ENCODE peak calls at places on chromosomes 2 and 18, in seven cellular contexts. K is activated CD4-positive, alpha-beta T cell treated with anti-CD3 and anti-CD28 coated beads, Interleukin-2, amount 10 ng/mL, durations not matched to agents 7 days and 5 days; D is small intestine; Q is stimulated activated CD4-positive, alpha-beta T cell treated with anti-CD3 and anti-CD28 coated beads, Interleukin-2, amount 100 ng/mL, for 48 hours; U is Caki2; S is non-pigmented ciliary epithelial cell; M is activated T-cell treated with anti-CD3 and anti-CD28 coated beads for 48 hours. O is an unnamed sample.

GRCh38 chr18:25650201-25650941 is 298.4 kb upstream of the ZNF521 start:
- DNase-seq in S (peak), D (no peak), M (no peak), Q (no peak), U (peak), K (no peak), O (no peak)

GRCh38 chr2:102147935-102148334 is 5.4 kb downstream of the IL1R1 start:
- DNase-seq in U (no peak), Q (peak), S (no peak), M (peak), K (peak), D (no peak), O (no peak)

GRCh38 chr18:31512203-31512764 is 14.3 kb downstream of the DSG2 start:
- DNase-seq in U (peak), M (no peak), S (peak), D (peak), K (no peak), Q (no peak), O (no peak)

GRCh38 chr18:74982946-74983635 is 225.8 kb downstream of the PTGR3 start:
- DNase-seq in Q (no peak), K (no peak), D (no peak), U (no peak), M (no peak), S (no peak), O (no peak)

GRCh38 chr18:64202836-64203235 is 53.9 kb upstream of the LINC00305 start:
- DNase-seq in D (no peak), K (no peak), S (no peak), U (no peak), Q (no peak), M (no peak), O (no peak)

GRCh38 chr2:65227035-65227470 is 578 bp upstream of the ACTR2 start:
- DNase-seq in U (no peak), Q (no peak), K (no peak), D (peak), S (no peak), M (no peak), O (no peak)

GRCh38 chr2:202494856-202495604 is 118.9 kb downstream of the BMPR2 start:
- DNase-seq in M (no peak), Q (no peak), D (no peak), K (no peak), U (no peak), S (no peak), O (no peak)

GRCh38 chr2:30691091-30691947 is 115.9 kb downstream of the CAPN13 start:
- DNase-seq in Q (no peak), M (no peak), S (no peak), D (no peak), K (no peak), U (no peak), O (no peak)

GRCh38 chr18:63378919-63379638 is 12.1 kb upstream of the KDSR start:
- DNase-seq in D (no peak), S (no peak), M (no peak), Q (no peak), K (no peak), U (no peak), O (no peak)

GRCh38 chr18:8791171-8791651 is 85.9 kb downstream of the MTCL1 start:
- DNase-seq in Q (no peak), M (no peak), K (no peak), D (no peak), S (no peak), U (no peak), O (no peak)

GRCh38 chr2:73827018-73827417 is 1.7 kb upstream of the STAMBP start:
- DNase-seq in U (peak), M (no peak), K (peak), S (no peak), D (peak), Q (no peak), O (no peak)

GRCh38 chr18:8685141-8685913 is 20.0 kb upstream of the MTCL1 start:
- DNase-seq in S (no peak), M (no peak), U (peak), D (no peak), Q (no peak), K (no peak), O (no peak)

GRCh38 chr2:105287692-105288091 is 41.8 kb downstream of the TGFBRAP1 start:
- DNase-seq in K (peak), M (peak), D (peak), Q (peak), S (no peak), U (peak), O (no peak)

GRCh38 chr2:128236491-128237035 is 82.1 kb downstream of the HS6ST1 start:
- DNase-seq in D (no peak), Q (no peak), M (no peak), U (no peak), S (peak), K (no peak), O (no peak)

GRCh38 chr2:96762529-96763253 is 2.0 kb downstream of the CNNM4 start:
- DNase-seq in U (peak), K (no peak), Q (no peak), M (no peak), S (no peak), D (peak), O (peak)

GRCh38 chr18:58761241-58761969 is 90.1 kb downstream of the MALT1 start:
- DNase-seq in Q (no peak), M (no peak), U (no peak), D (no peak), S (no peak), K (peak), O (no peak)

GRCh38 chr2:237491515-237492118 is 4.6 kb downstream of the MLPH start:
- DNase-seq in Q (no peak), U (no peak), S (no peak), K (no peak), D (no peak), M (no peak), O (no peak)

O was measured in ecto neural progenitor cell.